ENCODE peak calls at places on chromosomes 11 and 22, in four cellular contexts. B is GM23248, P is kidney, N is neuronal stem cell. U is an unnamed sample. For H3K4me1, the result is how much of the 10 kb centered on the place peaks cover.

GRCh38 chr11:1702506-1702905 is 5.5 kb downstream of the KRTAP5-6 start:
- DNase-seq in N (no peak), B (no peak), P (no peak), U (no peak)

GRCh38 chr11:66720899-66721470 is 8.0 kb downstream of the SPTBN2 start:
- DNase-seq in B (no peak), P (no peak), N (no peak), U (no peak)

GRCh38 chr11:110091995-110092576 is 1.1 kb upstream of the ZC3H12C start:
- DNase-seq in P (no peak), B (peak), N (no peak), U (no peak)

GRCh38 chr11:66847461-66848232 is 4.4 kb downstream of the RCE1 start:
- DNase-seq in P (peak), B (no peak), N (no peak), U (no peak)

GRCh38 chr11:75311858-75312288 is 39.6 kb downstream of the ARRB1 start:
- DNase-seq in N (no peak), B (peak), P (peak), U (no peak)

GRCh38 chr11:70641366-70641765 is 243.0 kb downstream of the CTTN start:
- DNase-seq in B (no peak), N (no peak), P (no peak), U (no peak)

GRCh38 chr11:120239713-120240640 is at the start of gene POU2F3:
- DNase-seq in B (no peak), N (no peak), P (no peak), U (no peak)

GRCh38 chr22:43553451-43554258 is 141.8 kb downstream of the MPPED1 start:
- DNase-seq in B (no peak), P (no peak), N (no peak), U (no peak)

GRCh38 chr11:66950113-66950535 is 8.1 kb downstream of the PC start:
- DNase-seq in N (no peak), B (peak), P (peak), U (peak)

GRCh38 chr11:122440783-122441701 is 214.5 kb upstream of the UBASH3B start:
- DNase-seq in B (peak), N (peak), P (peak), U (peak)

GRCh38 chr11:17985517-17985916 is 27.3 kb downstream of the SERGEF start:
- DNase-seq in P (no peak), N (no peak), B (peak), U (no peak)

GRCh38 chr22:25644122-25644521 is 79.6 kb downstream of the GRK3 start:
- DNase-seq in B (no peak), N (no peak), P (no peak), U (no peak)

GRCh38 chr11:118592616-118593367 is 14.6 kb upstream of the PHLDB1 start:
- DNase-seq in N (no peak), P (no peak), B (no peak), U (no peak)

GRCh38 chr11:61507962-61508824 is at the start of gene LRRC10B:
- DNase-seq in N (peak), B (peak), P (no peak), U (peak)

GRCh38 chr22:23289851-23290724 is 109.8 kb downstream of the BCR start:
- DNase-seq in P (no peak), B (peak), N (peak), U (peak)

GRCh38 chr11:1740786-1741530 is 9.4 kb downstream of the IFITM10 start:
- DNase-seq in B (no peak), P (no peak), N (no peak), U (no peak)

GRCh38 chr11:17607083-17607429 is 60.0 kb downstream of the OTOG start:
- DNase-seq in N (no peak), P (no peak), B (no peak), U (no peak)

GRCh38 chr22:40491990-40492631 is 121.7 kb downstream of the SGSM3 start:
- DNase-seq in B (peak), N (no peak), P (no peak), U (no peak)

GRCh38 chr11:33317662-33318061 is 60.5 kb downstream of the HIPK3 start:
- DNase-seq in N (no peak), P (no peak), B (peak), U (no peak)

GRCh38 chr11:116931206-116931953 is 94.0 kb upstream of the APOA1 start:
- DNase-seq in N (no peak), P (no peak), B (peak), U (no peak)

GRCh38 chr11:15307600-15307999 is 192.9 kb downstream of the INSC start:
- DNase-seq in P (no peak), B (no peak), N (no peak), U (peak)

GRCh38 chr11:114213622-114214021 is 82.6 kb upstream of the NNMT start:
- DNase-seq in N (no peak), B (no peak), P (no peak), U (no peak)

GRCh38 chr11:68311155-68312116 is 955 bp upstream of the LRP5 start:
- DNase-seq in B (no peak), P (no peak), N (no peak), U (no peak)
- H3K9ac ChIP-seq in B (no peak), P (no peak), N (no peak), U (peak)

GRCh38 chr22:27778299-27779090 is 23.1 kb downstream of the MN1 start:
- DNase-seq in N (no peak), B (peak), P (no peak), U (no peak)

GRCh38 chr22:27775087-27775697 is 26.4 kb downstream of the MN1 start:
- DNase-seq in N (no peak), B (peak), P (no peak), U (no peak)

GRCh38 chr22:27776410-27776958 is 25.1 kb downstream of the MN1 start:
- DNase-seq in N (peak), B (peak), P (no peak), U (no peak)

GRCh38 chr22:27775698-27776409 is 25.7 kb downstream of the MN1 start:
- DNase-seq in N (peak), B (no peak), P (no peak), U (no peak)

DNA sequence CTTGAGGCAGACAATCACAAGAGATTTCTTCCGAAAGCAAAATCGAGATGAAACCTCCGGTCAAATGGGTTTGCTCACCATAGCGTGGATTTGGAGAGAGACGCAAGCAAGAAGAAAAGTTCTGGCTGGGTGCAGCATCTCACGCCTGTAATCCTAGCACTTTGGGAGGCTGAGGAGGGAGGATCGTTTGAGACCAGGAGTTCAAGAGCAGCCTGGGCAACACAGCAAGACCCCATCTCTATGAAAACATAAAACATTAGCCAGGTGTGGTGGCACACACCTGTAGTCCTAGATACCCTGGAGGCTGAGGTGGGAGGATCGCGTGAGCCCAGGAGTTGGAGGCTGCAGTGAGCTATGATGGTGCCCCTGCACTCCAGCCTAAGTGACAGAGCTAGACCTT is 24.4 kb downstream of the MN1 start:
- DNase-seq in N (no peak), B (peak), P (no peak), U (no peak)
- H3K4me1 ChIP-seq in N (under half), B (under half), P (under half), U (under half)

DNA sequence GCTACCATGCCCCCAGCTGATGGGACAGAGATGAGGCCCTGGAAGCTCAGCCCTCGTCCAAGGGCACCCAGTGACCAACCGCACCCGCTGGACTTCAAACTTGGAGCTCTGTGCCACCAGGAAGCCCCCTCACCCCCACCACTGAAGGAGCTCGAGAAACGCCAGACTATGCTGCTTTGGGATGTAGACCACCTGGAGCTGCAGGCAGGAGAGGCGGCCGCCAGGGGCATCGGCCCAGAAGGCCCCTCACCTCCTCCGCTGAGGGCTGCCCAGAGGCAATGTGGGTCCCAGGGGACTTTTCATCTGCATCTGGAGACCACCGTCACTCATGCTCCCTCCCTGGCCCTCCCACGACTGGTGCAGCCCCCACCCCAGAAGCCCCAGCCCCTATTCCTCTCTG is 28.3 kb downstream of the CDKN1C start:
- DNase-seq in N (no peak), B (no peak), P (no peak), U (no peak)
- H3K9ac ChIP-seq in N (no peak), B (no peak), P (no peak), U (no peak)

GRCh38 chr11:78541537-78541936 is 33.1 kb downstream of the NARS2 start:
- DNase-seq in N (no peak), P (no peak), B (no peak), U (no peak)
- H3K4me1 ChIP-seq in N (under half), P (under half), B (under half), U (under half)

GRCh38 chr11:45145083-45145420 is 1.4 kb upstream of the PRDM11 start:
- DNase-seq in B (no peak), N (no peak), P (no peak), U (no peak)
- H3K9ac ChIP-seq in B (no peak), N (no peak), P (no peak), U (no peak)

GRCh38 chr11:69498614-69499175 is 17.2 kb downstream of the LINC01488 start:
- DNase-seq in N (no peak), B (no peak), P (no peak), U (no peak)
- H3K4me1 ChIP-seq in N (under half), B (under half), P (under half), U (under half)

GRCh38 chr22:31566484-31566883 is 70.1 kb downstream of the SFI1 start:
- DNase-seq in N (no peak), P (no peak), B (no peak), U (no peak)

GRCh38 chr22:31561238-31561887 is 65.0 kb downstream of the SFI1 start:
- DNase-seq in B (peak), N (peak), P (peak), U (peak)

GRCh38 chr22:31556627-31557203 is 60.4 kb downstream of the SFI1 start:
- DNase-seq in B (peak), N (peak), P (no peak), U (no peak)

GRCh38 chr22:31567196-31567595 is 70.9 kb downstream of the SFI1 start:
- DNase-seq in N (no peak), B (no peak), P (no peak), U (no peak)

GRCh38 chr22:31561970-31562369 is 65.6 kb downstream of the SFI1 start:
- DNase-seq in B (no peak), P (no peak), N (no peak), U (no peak)
- H3K9ac ChIP-seq in B (no peak), P (no peak), N (no peak), U (no peak)